ENCODE peak calls at places on chromosomes 4 and X, in six cellular contexts. K is HCT116, L is SK-N-SH, J is K562, X is HepG2, V is H1. C is an unnamed sample.

GRCh38 chr4:39054497-39054896 is 7.5 kb upstream of the KLHL5 start:
- DNase-seq in K (no peak), J (no peak), V (no peak), L (no peak), X (no peak), C (no peak)

GRCh38 chr4:77669911-77670590 is 64.4 kb downstream of the CXCL13 start:
- DNase-seq in X (no peak), K (no peak), V (no peak), J (no peak), L (no peak), C (no peak)

GRCh38 chr4:120509222-120509621 is 413.3 kb downstream of the PRDM5 start:
- DNase-seq in J (no peak), X (no peak), K (no peak), V (no peak), L (no peak), C (no peak)

GRCh38 chr4:102525099-102525498 is 23.9 kb downstream of the NFKB1 start:
- DNase-seq in K (no peak), X (no peak), V (no peak), J (no peak), L (no peak), C (no peak)

GRCh38 chr4:17066972-17067371 is 168.5 kb upstream of the LDB2 start:
- DNase-seq in L (no peak), K (no peak), X (no peak), V (no peak), J (no peak), C (no peak)

GRCh38 chr4:76488905-76489798 is 54.1 kb downstream of the SHROOM3 start:
- DNase-seq in L (no peak), X (no peak), K (no peak), J (no peak), V (no peak), C (no peak)

GRCh38 chr4:101158136-101158485 is 189.2 kb downstream of the PPP3CA start:
- DNase-seq in X (no peak), L (no peak), K (no peak), J (no peak), V (no peak), C (no peak)

GRCh38 chr4:153137168-153137567 is 67.1 kb upstream of the TRIM2 start:
- DNase-seq in X (no peak), J (no peak), L (no peak), K (no peak), V (no peak), C (no peak)

GRCh38 chr4:158809611-158810486 is 41.0 kb downstream of the FNIP2 start:
- DNase-seq in L (no peak), K (peak; percentile 6), V (no peak), J (no peak), X (no peak), C (peak; percentile 29)

GRCh38 chr4:154464654-154465053 is 26.9 kb downstream of the DCHS2 start:
- DNase-seq in L (no peak), J (no peak), V (no peak), K (no peak), X (no peak), C (no peak)

GRCh38 chrX:136711147-136711546 is 63.2 kb downstream of the CD40LG start:
- DNase-seq in X (no peak), K (no peak), V (no peak), J (no peak), L (peak; percentile 42), C (peak; percentile 53)

GRCh38 chr4:8579526-8580320 is 469 bp upstream of the GPR78 start:
- DNase-seq in J (no peak), K (no peak), X (no peak), L (no peak), V (no peak), C (no peak)

GRCh38 chr4:180827610-180828009 is 1415.6 kb upstream of the TENM3 start:
- DNase-seq in K (no peak), X (no peak), J (no peak), V (no peak), L (no peak), C (no peak)

GRCh38 chr4:86564795-86565194 is 29.3 kb upstream of the PTPN13 start:
- DNase-seq in J (no peak), V (no peak), L (no peak), X (no peak), K (no peak), C (peak; percentile 20)

GRCh38 chr4:5660185-5660584 is 48.2 kb downstream of the EVC2 start:
- DNase-seq in J (no peak), V (no peak), X (no peak), K (no peak), L (no peak), C (no peak)

GRCh38 chr4:186621959-186622553 is 66.7 kb upstream of the MTNR1A start:
- DNase-seq in L (no peak), V (no peak), X (no peak), K (no peak), J (no peak), C (peak; percentile 30)

GRCh38 chr4:20838476-20838875 is 138.2 kb downstream of the PACRGL start:
- DNase-seq in L (no peak), J (no peak), X (no peak), K (no peak), V (no peak), C (no peak)

GRCh38 chr4:6019316-6020263 is 1.4 kb upstream of the C4orf50 start:
- DNase-seq in V (no peak), J (peak; percentile 75), X (peak; percentile 27), K (peak; percentile 36), L (peak; percentile 72), C (peak; percentile 72)

GRCh38 chr4:32106767-32107166 is 1386.6 kb downstream of the PCDH7 start:
- DNase-seq in X (no peak), K (no peak), L (no peak), V (no peak), J (no peak), C (no peak)

GRCh38 chr4:72326692-72327632 is 242.1 kb downstream of the ADAMTS3 start:
- DNase-seq in J (no peak), V (no peak), K (peak; percentile 8), X (peak; percentile 33), L (peak; percentile 21), C (peak; percentile 51)

GRCh38 chr4:23934915-23935314 is 45.1 kb upstream of the PPARGC1A start:
- DNase-seq in V (no peak), K (no peak), J (no peak), X (no peak), L (no peak), C (peak; percentile 91)

GRCh38 chr4:48653217-48654014 is 126.7 kb downstream of the FRYL start:
- DNase-seq in X (no peak), J (no peak), V (no peak), L (peak; percentile 30), K (no peak), C (no peak)

GRCh38 chrX:82081027-82081426 is 879.1 kb downstream of the SH3BGRL start:
- DNase-seq in K (no peak), V (no peak), L (no peak), X (no peak), J (no peak), C (peak; percentile 6)

GRCh38 chr4:32884198-32884597 is 2164.0 kb downstream of the PCDH7 start:
- DNase-seq in J (no peak), L (no peak), K (no peak), X (no peak), V (no peak), C (no peak)

GRCh38 chr4:122612540-122612939 is 8.3 kb downstream of the IL21 start:
- DNase-seq in K (no peak), V (no peak), J (no peak), L (no peak), X (no peak), C (no peak)

GRCh38 chrX:39772057-39772832 is 325.5 kb downstream of the BCOR start:
- DNase-seq in K (no peak), X (peak; percentile 81), V (peak; percentile 78), L (no peak), J (peak; percentile 17), C (no peak)

GRCh38 chr4:102438873-102439614 is 62.1 kb upstream of the NFKB1 start:
- DNase-seq in L (no peak), J (no peak), X (peak; percentile 33), V (no peak), K (no peak), C (no peak)

GRCh38 chr4:1183985-1184773 is 11.8 kb upstream of the SPON2 start:
- DNase-seq in J (no peak), X (no peak), K (no peak), V (no peak), L (no peak), C (no peak)

GRCh38 chrX:72738396-72738795 is 24.3 kb upstream of the PHKA1 start:
- DNase-seq in L (no peak), K (no peak), X (no peak), V (no peak), J (no peak), C (no peak)

DNA sequence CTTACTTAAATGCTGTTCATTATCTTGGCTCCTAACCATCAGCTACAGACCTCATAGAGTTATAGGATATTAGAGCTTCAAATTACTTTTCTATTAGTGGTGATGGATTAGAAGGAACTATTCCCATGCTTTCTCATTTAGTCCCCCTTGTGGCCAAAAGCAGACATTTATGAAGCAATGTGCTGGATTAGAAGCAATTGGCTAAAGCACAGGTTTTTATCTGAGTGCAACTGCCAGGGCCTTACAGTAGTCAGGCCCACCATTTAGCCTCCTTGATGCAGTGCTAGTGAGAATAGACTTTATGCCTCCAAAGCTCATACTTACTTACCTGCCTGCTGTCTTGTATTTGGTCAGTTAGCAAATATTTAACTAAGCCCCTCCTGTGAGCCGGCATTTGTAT is 93.0 kb downstream of the TSPAN7 start:
- DNase-seq in K (peak; percentile 7), X (peak; percentile 36), V (no peak), L (peak; percentile 35), J (peak; percentile 22), C (peak; percentile 2)
- TF ChIP-seq JUND in K (no peak), X (no peak), V (no peak), L (no peak), J (no peak), C (no peak)

DNA sequence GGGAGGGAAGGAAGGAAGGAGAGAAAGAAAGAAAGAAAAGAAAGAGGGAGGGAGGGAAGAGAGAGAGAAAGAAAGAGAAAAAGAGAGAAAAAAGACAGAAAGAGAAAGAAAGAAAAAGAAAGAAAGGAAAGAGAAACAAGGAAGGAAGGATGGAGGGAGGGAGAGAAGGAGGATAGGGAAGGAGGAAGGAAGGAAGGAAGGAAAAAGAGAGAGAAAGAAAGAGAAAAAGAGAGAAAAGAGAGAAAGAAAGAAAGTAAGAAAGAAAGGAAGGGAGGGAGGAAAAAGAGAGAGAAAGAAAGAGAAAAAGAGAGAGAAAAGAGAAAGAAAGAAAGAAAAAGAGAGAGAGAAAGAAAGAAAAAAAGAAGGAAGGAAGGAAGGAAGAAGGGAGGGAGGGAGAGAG is 105.8 kb upstream of the RBPJ start:
- DNase-seq in X (no peak), V (no peak), J (no peak), K (no peak), L (no peak), C (no peak)
- TF ChIP-seq JUND in X (no peak), V (no peak), J (no peak), K (no peak), L (no peak), C (no peak)

GRCh38 chr4:156654410-156654809 is 317.2 kb downstream of the PDGFC start:
- DNase-seq in V (no peak), X (peak; percentile 66), K (no peak), L (no peak), J (no peak), C (peak; percentile 91)
- TF ChIP-seq JUND in V (no peak), X (no peak), K (no peak), L (no peak), J (no peak), C (no peak)

GRCh38 chrX:153474718-153475117 is 4.3 kb upstream of the HAUS7 start:
- DNase-seq in J (peak; percentile 77), L (no peak), K (no peak), V (no peak), X (no peak), C (no peak)
- TF ChIP-seq JUND in J (no peak), L (no peak), K (no peak), V (no peak), X (no peak), C (no peak)

C was measured in T47D.